ENCODE peak calls at places on chromosomes 1 and 21, in seven cellular contexts. W is stimulated activated CD8-positive, alpha-beta memory T cell treated with anti-CD3 and anti-CD28 coated beads, Interleukin-15, amount 100 ng/mL, for 24 hours; I is stimulated activated CD4-positive, alpha-beta T cell treated with anti-CD3 and anti-CD28 coated beads, Interleukin-1b, Interleukin-23, amount 100 ng/mL, for 24 hours; L is NAMALWA; N is T1000; F is lower lobe of right lung; R is epithelial cell of esophagus. Q is an unnamed sample.

GRCh38 chr1:185338719-185339622 is 21.9 kb upstream of the IVNS1ABP start:
- DNase-seq in W (no peak), I (no peak), L (peak), N (no peak), F (peak), R (no peak), Q (peak)

GRCh38 chr1:226887006-226887405 is 16.6 kb downstream of the PSEN2 start:
- DNase-seq in W (no peak), I (no peak), L (no peak), N (no peak), F (no peak), R (no peak), Q (no peak)

GRCh38 chr21:14223365-14223764 is 7.4 kb downstream of the RBM11 start:
- DNase-seq in W (no peak), I (no peak), L (no peak), N (no peak), F (no peak), R (no peak), Q (no peak)

GRCh38 chr1:43975249-43975961 is 645 bp downstream of the ATP6V0B start:
- DNase-seq in W (no peak), I (no peak), L (peak), N (no peak), F (peak), R (peak), Q (no peak)

GRCh38 chr1:168613038-168613451 is 36.6 kb downstream of the XCL1 start:
- DNase-seq in W (no peak), I (no peak), L (no peak), N (no peak), F (no peak), R (no peak), Q (no peak)

GRCh38 chr1:119947468-119947867 is 51.2 kb upstream of the ADAM30 start:
- DNase-seq in W (no peak), I (no peak), L (no peak), N (no peak), F (no peak), R (peak), Q (no peak)

GRCh38 chr1:11507309-11507708 is 28.4 kb downstream of the DISP3 start:
- DNase-seq in W (no peak), I (no peak), L (no peak), N (no peak), F (no peak), R (no peak), Q (no peak)

GRCh38 chr1:219120625-219121544 is 52.8 kb upstream of the LYPLAL1 start:
- DNase-seq in W (no peak), I (no peak), L (no peak), N (no peak), F (no peak), R (peak), Q (no peak)

GRCh38 chr1:5389101-5389885 is 602.9 kb downstream of the NPHP4 start:
- DNase-seq in W (no peak), I (no peak), L (no peak), N (no peak), F (no peak), R (no peak), Q (no peak)

GRCh38 chr1:65948609-65949229 is 156.0 kb downstream of the PDE4B start:
- DNase-seq in W (no peak), I (no peak), L (no peak), N (peak), F (no peak), R (peak), Q (no peak)

GRCh38 chr1:46400398-46400797 is 6.3 kb downstream of the FAAH start:
- DNase-seq in W (no peak), I (no peak), L (no peak), N (no peak), F (no peak), R (no peak), Q (peak)

GRCh38 chr1:215119719-215120118 is 37.2 kb downstream of the KCNK2 start:
- DNase-seq in W (no peak), I (no peak), L (no peak), N (no peak), F (no peak), R (no peak), Q (no peak)

GRCh38 chr1:48767957-48768510 is 8.7 kb downstream of the BEND5 start:
- DNase-seq in W (no peak), I (no peak), L (no peak), N (no peak), F (no peak), R (no peak), Q (no peak)

GRCh38 chr1:13643017-13643416 is 57.0 kb upstream of the PRDM2 start:
- DNase-seq in W (no peak), I (no peak), L (no peak), N (no peak), F (no peak), R (no peak), Q (no peak)

GRCh38 chr1:153538315-153538821 is 2.4 kb downstream of the S100A5 start:
- DNase-seq in W (no peak), I (no peak), L (no peak), N (no peak), F (no peak), R (peak), Q (peak)

GRCh38 chr1:2347409-2347785 is 44.0 kb downstream of the MORN1 start:
- DNase-seq in W (no peak), I (no peak), L (no peak), N (no peak), F (peak), R (no peak), Q (no peak)

GRCh38 chr1:46489169-46489637 is 433 bp upstream of the DMBX1 start:
- DNase-seq in W (no peak), I (no peak), L (no peak), N (no peak), F (no peak), R (peak), Q (no peak)

GRCh38 chr1:19480282-19480681 is 5.1 kb downstream of the CAPZB start:
- DNase-seq in W (no peak), I (no peak), L (no peak), N (no peak), F (no peak), R (no peak), Q (no peak)

GRCh38 chr1:4132525-4133308 is 232.6 kb upstream of the C1orf174 start:
- DNase-seq in W (no peak), I (no peak), L (no peak), N (no peak), F (no peak), R (no peak), Q (no peak)

GRCh38 chr1:40462956-40463590 is 12.8 kb downstream of the ZFP69B start:
- DNase-seq in W (no peak), I (no peak), L (peak), N (no peak), F (no peak), R (no peak), Q (no peak)

GRCh38 chr1:14570514-14570913 is 28.0 kb upstream of the KAZN start:
- DNase-seq in W (no peak), I (no peak), L (no peak), N (no peak), F (no peak), R (peak), Q (no peak)

Q was measured in MM.1S.